ENCODE peak calls at places on chromosomes 11 and 22, in six cellular contexts. Y, V, A, Q, D and P are unnamed samples.

GRCh38 chr11:81840375-81840774 is 893.3 kb downstream of the FAM181B start:
- DNase-seq in V (no peak), D (no peak), A (no peak), Q (no peak), Y (no peak), P (no peak)

GRCh38 chr22:27752771-27753170 is 48.8 kb downstream of the MN1 start:
- DNase-seq in V (no peak), A (no peak), D (no peak), Y (no peak), Q (no peak), P (no peak)

GRCh38 chr11:114430290-114430689 is 9.0 kb upstream of the REXO2 start:
- DNase-seq in A (no peak), V (no peak), Y (no peak), D (no peak), Q (no peak), P (no peak)

GRCh38 chr11:117045196-117045595 is 53.0 kb downstream of the SIK3 start:
- DNase-seq in Y (no peak), V (no peak), D (no peak), Q (no peak), A (no peak), P (no peak)

GRCh38 chr22:22408731-22409696 is 99.5 kb downstream of the ZNF280B start:
- DNase-seq in D (no peak), A (no peak), Y (no peak), Q (no peak), V (peak; percentile 58), P (peak; percentile 73)

GRCh38 chr22:46902998-46903916 is 140.8 kb downstream of the TBC1D22A start:
- DNase-seq in Q (no peak), V (no peak), D (no peak), A (no peak), Y (no peak), P (no peak)

GRCh38 chr22:36280379-36280778 is 27.4 kb downstream of the APOL1 start:
- DNase-seq in V (no peak), Y (no peak), D (no peak), A (no peak), Q (no peak), P (no peak)

GRCh38 chr11:12540913-12541587 is 133.2 kb upstream of the TEAD1 start:
- DNase-seq in V (no peak), D (peak; percentile 33), A (no peak), Q (no peak), Y (no peak), P (no peak)

GRCh38 chr22:23204541-23205157 is 24.3 kb downstream of the BCR start:
- DNase-seq in V (peak; percentile 85), D (peak; percentile 62), Q (no peak), Y (no peak), A (no peak), P (no peak)

GRCh38 chr11:10778217-10778970 is 27.3 kb downstream of the CTR9 start:
- DNase-seq in A (no peak), Y (no peak), V (no peak), D (peak; percentile 34), Q (no peak), P (no peak)

GRCh38 chr11:8786933-8787332 is 104.3 kb downstream of the RPL27A start:
- DNase-seq in Y (no peak), Q (no peak), D (no peak), A (no peak), V (no peak), P (no peak)

GRCh38 chr22:23893957-23894709 is at the start of gene MIF:
- DNase-seq in Q (peak; percentile 97), D (peak; percentile 97), V (peak; percentile 87), Y (peak; percentile 93), A (peak; percentile 95), P (peak; percentile 99)

GRCh38 chr11:112470355-112470754 is 209.7 kb upstream of the PLET1 start:
- DNase-seq in D (no peak), Q (no peak), V (no peak), Y (no peak), A (no peak), P (no peak)

GRCh38 chr11:124760205-124760652 is 1.9 kb downstream of the ESAM start:
- DNase-seq in D (no peak), Q (no peak), Y (no peak), V (no peak), A (peak; percentile 17), P (no peak)

GRCh38 chr11:64868904-64869570 is 9.4 kb downstream of the EHD1 start:
- DNase-seq in D (no peak), Q (no peak), A (no peak), V (no peak), Y (no peak), P (no peak)

GRCh38 chr11:84780689-84781293 is 846.4 kb downstream of the DLG2 start:
- DNase-seq in A (peak; percentile 62), Y (no peak), Q (no peak), D (no peak), V (peak; percentile 53), P (peak; percentile 73)

GRCh38 chr11:97525273-97525672 is 1135.5 kb downstream of the JRKL start:
- DNase-seq in A (no peak), V (no peak), Y (no peak), Q (no peak), D (no peak), P (no peak)

GRCh38 chr11:10303558-10304363 is 1.1 kb upstream of the ADM start:
- DNase-seq in Q (no peak), D (no peak), V (peak; percentile 54), Y (no peak), A (peak; percentile 23), P (no peak)

GRCh38 chr11:64065141-64065465 is 29.4 kb downstream of the FLRT1 start:
- DNase-seq in Y (no peak), V (no peak), Q (no peak), A (no peak), D (no peak), P (no peak)

GRCh38 chr11:12803086-12803826 is 129.0 kb downstream of the TEAD1 start:
- DNase-seq in Q (no peak), V (no peak), D (no peak), A (no peak), Y (no peak), P (no peak)